ENCODE peak calls at places on chromosomes 6 and 20, in five cellular contexts. P is iPS DF 19.7, W is right cardiac atrium, J is GM13977, T is mesothelial cell of epicardium. Q is an unnamed sample.

GRCh38 chr6:89323461-89324098 is 8.5 kb upstream of the GABRR2 start:
- DNase-seq in P (no peak), T (no peak), J (no peak), W (no peak), Q (no peak)

GRCh38 chr6:135826225-135826804 is 25.2 kb upstream of the PDE7B start:
- DNase-seq in T (no peak), J (no peak), W (no peak), P (no peak), Q (no peak)

GRCh38 chr20:58024241-58024721 is 204.2 kb downstream of the ANKRD60 start:
- DNase-seq in J (no peak), W (no peak), P (no peak), T (no peak), Q (peak)

GRCh38 chr6:146381486-146381885 is 162.1 kb upstream of the RAB32 start:
- DNase-seq in P (no peak), W (no peak), J (no peak), T (no peak), Q (no peak)

GRCh38 chr6:49269190-49269589 is 193.9 kb downstream of the MMUT start:
- DNase-seq in T (no peak), P (no peak), J (no peak), W (no peak), Q (no peak)

GRCh38 chr6:153131037-153131981 is at the start of gene RGS17:
- DNase-seq in P (no peak), T (peak), J (peak), W (peak), Q (peak)

GRCh38 chr20:23164176-23164601 is 78.1 kb upstream of the CD93 start:
- DNase-seq in T (no peak), W (peak), J (no peak), P (no peak), Q (no peak)

GRCh38 chr6:109454483-109455160 is 950 bp downstream of the MICAL1 start:
- DNase-seq in W (no peak), T (no peak), J (peak), P (no peak), Q (peak)

GRCh38 chr20:7383218-7383617 is 557.0 kb downstream of the HAO1 start:
- DNase-seq in J (no peak), T (no peak), P (no peak), W (no peak), Q (no peak)

GRCh38 chr20:62602550-62602949 is 39.8 kb upstream of the SLCO4A1 start:
- DNase-seq in J (no peak), P (no peak), T (no peak), W (no peak), Q (peak)

GRCh38 chr6:159908535-159908934 is 17.7 kb downstream of the MAS1 start:
- DNase-seq in W (no peak), T (no peak), J (no peak), P (no peak), Q (no peak)

GRCh38 chr6:42889815-42890214 is 10.4 kb downstream of the RPL7L1 start:
- DNase-seq in T (no peak), J (no peak), W (no peak), P (no peak), Q (no peak)

GRCh38 chr6:2194643-2195042 is 50.8 kb downstream of the GMDS start:
- DNase-seq in P (no peak), W (no peak), T (no peak), J (no peak), Q (no peak)

GRCh38 chr6:25404693-25405169 is 125.6 kb downstream of the CARMIL1 start:
- DNase-seq in P (no peak), J (peak), W (no peak), T (no peak), Q (no peak)

GRCh38 chr6:116881236-116881635 is 4.2 kb downstream of the RFX6 start:
- DNase-seq in J (no peak), W (no peak), T (no peak), P (no peak), Q (no peak)

GRCh38 chr6:73714227-73714626 is 18.2 kb downstream of the CD109 start:
- DNase-seq in T (no peak), W (no peak), J (no peak), P (no peak), Q (no peak)